ENCODE peak calls at places on chromosomes 7 and 10, in eight cellular contexts. One of them, this sample, is unnamed.

GRCh38 chr10:109405338-109405737 is 518.0 kb downstream of the XPNPEP1 start:
- DNase-seq in AG09309: no peak
- DNase-seq in nephron progenitor cell: no peak
- DNase-seq in CD8-positive, alpha-beta T cell: no peak
- DNase-seq in tibial nerve: no peak
- DNase-seq in endodermal cell: no peak
- DNase-seq in spleen: no peak
- DNase-seq in fibroblast of mammary gland: no peak
- DNase-seq in this sample: no peak

GRCh38 chr7:150973571-150974451 is 4.3 kb downstream of the KCNH2 start:
- DNase-seq in AG09309: no peak
- DNase-seq in nephron progenitor cell: no peak
- DNase-seq in CD8-positive, alpha-beta T cell: peak
- DNase-seq in tibial nerve: no peak
- DNase-seq in endodermal cell: no peak
- DNase-seq in spleen: peak
- DNase-seq in fibroblast of mammary gland: no peak
- DNase-seq in this sample: no peak

GRCh38 chr7:137880432-137880831 is 33.7 kb upstream of the DGKI start:
- DNase-seq in AG09309: peak
- DNase-seq in nephron progenitor cell: no peak
- DNase-seq in CD8-positive, alpha-beta T cell: no peak
- DNase-seq in tibial nerve: no peak
- DNase-seq in endodermal cell: no peak
- DNase-seq in spleen: no peak
- DNase-seq in fibroblast of mammary gland: peak
- DNase-seq in this sample: no peak

GRCh38 chr7:23334482-23335056 is 35.4 kb downstream of the MALSU1 start:
- DNase-seq in AG09309: peak
- DNase-seq in nephron progenitor cell: no peak
- DNase-seq in CD8-positive, alpha-beta T cell: no peak
- DNase-seq in tibial nerve: no peak
- DNase-seq in endodermal cell: no peak
- DNase-seq in spleen: no peak
- DNase-seq in fibroblast of mammary gland: peak
- DNase-seq in this sample: no peak

GRCh38 chr10:86205086-86205760 is 161.4 kb downstream of the GRID1 start:
- DNase-seq in AG09309: no peak
- DNase-seq in nephron progenitor cell: no peak
- DNase-seq in CD8-positive, alpha-beta T cell: no peak
- DNase-seq in tibial nerve: no peak
- DNase-seq in endodermal cell: no peak
- DNase-seq in spleen: no peak
- DNase-seq in fibroblast of mammary gland: no peak
- DNase-seq in this sample: no peak

GRCh38 chr10:95755511-95756004 is 405 bp upstream of the ENTPD1 start:
- DNase-seq in AG09309: no peak
- DNase-seq in nephron progenitor cell: no peak
- DNase-seq in CD8-positive, alpha-beta T cell: no peak
- DNase-seq in tibial nerve: no peak
- DNase-seq in endodermal cell: peak
- DNase-seq in spleen: peak
- DNase-seq in fibroblast of mammary gland: peak
- DNase-seq in this sample: peak

GRCh38 chr7:70384891-70385290 is 747.1 kb upstream of the GALNT17 start:
- DNase-seq in AG09309: peak
- DNase-seq in nephron progenitor cell: no peak
- DNase-seq in CD8-positive, alpha-beta T cell: no peak
- DNase-seq in tibial nerve: no peak
- DNase-seq in endodermal cell: no peak
- DNase-seq in spleen: no peak
- DNase-seq in fibroblast of mammary gland: peak
- DNase-seq in this sample: no peak

GRCh38 chr7:55794527-55794926 is 68.0 kb downstream of the SEPTIN14 start:
- DNase-seq in AG09309: no peak
- DNase-seq in nephron progenitor cell: no peak
- DNase-seq in CD8-positive, alpha-beta T cell: no peak
- DNase-seq in tibial nerve: no peak
- DNase-seq in endodermal cell: no peak
- DNase-seq in spleen: no peak
- DNase-seq in fibroblast of mammary gland: peak
- DNase-seq in this sample: no peak

GRCh38 chr10:77614778-77615625 is 22.6 kb downstream of the KCNMA1 start:
- DNase-seq in AG09309: no peak
- DNase-seq in nephron progenitor cell: no peak
- DNase-seq in CD8-positive, alpha-beta T cell: no peak
- DNase-seq in tibial nerve: no peak
- DNase-seq in endodermal cell: no peak
- DNase-seq in spleen: no peak
- DNase-seq in fibroblast of mammary gland: no peak
- DNase-seq in this sample: no peak

GRCh38 chr7:63925626-63926460 is 72.8 kb upstream of the ZNF722 start:
- DNase-seq in AG09309: peak
- DNase-seq in nephron progenitor cell: no peak
- DNase-seq in CD8-positive, alpha-beta T cell: peak
- DNase-seq in tibial nerve: peak
- DNase-seq in endodermal cell: no peak
- DNase-seq in spleen: peak
- DNase-seq in fibroblast of mammary gland: peak
- DNase-seq in this sample: peak

GRCh38 chr10:126904807-126905686 is at the start of gene DOCK1:
- DNase-seq in AG09309: no peak
- DNase-seq in nephron progenitor cell: peak
- DNase-seq in CD8-positive, alpha-beta T cell: no peak
- DNase-seq in tibial nerve: peak
- DNase-seq in endodermal cell: peak
- DNase-seq in spleen: peak
- DNase-seq in fibroblast of mammary gland: peak
- DNase-seq in this sample: no peak

GRCh38 chr10:28677889-28678686 is 767 bp downstream of the BAMBI start:
- DNase-seq in AG09309: no peak
- DNase-seq in nephron progenitor cell: peak
- DNase-seq in CD8-positive, alpha-beta T cell: peak
- DNase-seq in tibial nerve: no peak
- DNase-seq in endodermal cell: peak
- DNase-seq in spleen: peak
- DNase-seq in fibroblast of mammary gland: no peak
- DNase-seq in this sample: no peak

GRCh38 chr7:123494193-123494796 is 40.1 kb downstream of the IQUB start:
- DNase-seq in AG09309: no peak
- DNase-seq in nephron progenitor cell: peak
- DNase-seq in CD8-positive, alpha-beta T cell: no peak
- DNase-seq in tibial nerve: no peak
- DNase-seq in endodermal cell: no peak
- DNase-seq in spleen: no peak
- DNase-seq in fibroblast of mammary gland: peak
- DNase-seq in this sample: no peak

GRCh38 chr10:15642095-15642494 is 77.6 kb downstream of the ITGA8 start:
- DNase-seq in AG09309: no peak
- DNase-seq in nephron progenitor cell: no peak
- DNase-seq in CD8-positive, alpha-beta T cell: no peak
- DNase-seq in tibial nerve: no peak
- DNase-seq in endodermal cell: no peak
- DNase-seq in spleen: no peak
- DNase-seq in fibroblast of mammary gland: peak
- DNase-seq in this sample: no peak

GRCh38 chr7:8724080-8724718 is 290.8 kb downstream of the NXPH1 start:
- DNase-seq in AG09309: no peak
- DNase-seq in nephron progenitor cell: peak
- DNase-seq in CD8-positive, alpha-beta T cell: no peak
- DNase-seq in tibial nerve: no peak
- DNase-seq in endodermal cell: peak
- DNase-seq in spleen: no peak
- DNase-seq in fibroblast of mammary gland: no peak
- DNase-seq in this sample: no peak

GRCh38 chr10:54653518-54653917 is 147.5 kb downstream of the PCDH15 start:
- DNase-seq in AG09309: no peak
- DNase-seq in nephron progenitor cell: no peak
- DNase-seq in CD8-positive, alpha-beta T cell: no peak
- DNase-seq in tibial nerve: no peak
- DNase-seq in endodermal cell: no peak
- DNase-seq in spleen: no peak
- DNase-seq in fibroblast of mammary gland: no peak
- DNase-seq in this sample: no peak

DNA sequence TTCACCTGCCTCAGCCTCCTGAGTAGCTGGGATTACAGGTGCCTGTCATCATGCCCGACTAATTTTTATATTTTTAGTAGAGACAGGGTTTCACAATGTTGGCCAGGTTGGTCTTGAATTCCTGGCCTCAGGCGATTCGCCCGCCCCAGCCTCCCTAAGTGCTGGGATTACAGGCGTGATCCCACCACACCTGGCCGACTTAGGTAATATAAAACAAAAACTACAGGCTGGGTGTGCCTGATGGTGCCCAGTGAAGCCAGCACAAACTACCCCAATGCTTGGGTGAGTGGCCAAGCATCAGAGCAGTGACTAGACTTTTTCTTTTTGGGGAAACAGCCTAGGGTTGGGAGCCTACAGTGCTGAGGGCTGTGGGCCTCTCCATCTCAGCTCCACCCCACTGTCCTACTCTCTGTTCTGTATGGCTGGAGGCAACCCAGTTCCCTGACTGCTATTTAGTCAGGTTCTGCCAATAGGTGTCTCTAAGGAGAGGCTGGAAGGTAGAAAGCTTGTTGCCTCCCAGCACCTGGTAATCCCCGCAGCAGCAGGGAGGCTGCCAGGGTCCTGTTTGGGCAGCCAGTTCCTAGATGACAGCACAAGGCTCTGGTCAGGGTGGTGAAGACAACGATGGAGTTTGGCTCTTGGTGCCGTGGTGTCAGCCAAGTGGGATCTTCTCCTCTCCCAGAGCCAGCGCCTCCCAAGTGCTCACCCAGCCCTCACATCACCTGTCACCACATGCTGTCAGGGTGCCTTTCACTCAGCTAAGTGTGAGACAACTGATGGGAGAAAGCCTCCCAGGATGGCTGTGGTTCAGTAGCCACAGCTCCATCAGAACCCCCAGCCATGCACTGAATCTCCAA is 10.4 kb upstream of the NACAD start:
- DNase-seq in AG09309: no peak
- DNase-seq in nephron progenitor cell: no peak
- DNase-seq in CD8-positive, alpha-beta T cell: no peak
- DNase-seq in tibial nerve: no peak
- DNase-seq in endodermal cell: peak
- DNase-seq in spleen: no peak
- DNase-seq in fibroblast of mammary gland: no peak
- DNase-seq in this sample: no peak
- TF ChIP-seq CTCF in AG09309: no peak
- TF ChIP-seq CTCF in nephron progenitor cell: no peak
- TF ChIP-seq CTCF in CD8-positive, alpha-beta T cell: no peak
- TF ChIP-seq CTCF in tibial nerve: no peak
- TF ChIP-seq CTCF in endodermal cell: no peak
- TF ChIP-seq CTCF in spleen: no peak
- TF ChIP-seq CTCF in fibroblast of mammary gland: no peak
- TF ChIP-seq CTCF in this sample: no peak

DNA sequence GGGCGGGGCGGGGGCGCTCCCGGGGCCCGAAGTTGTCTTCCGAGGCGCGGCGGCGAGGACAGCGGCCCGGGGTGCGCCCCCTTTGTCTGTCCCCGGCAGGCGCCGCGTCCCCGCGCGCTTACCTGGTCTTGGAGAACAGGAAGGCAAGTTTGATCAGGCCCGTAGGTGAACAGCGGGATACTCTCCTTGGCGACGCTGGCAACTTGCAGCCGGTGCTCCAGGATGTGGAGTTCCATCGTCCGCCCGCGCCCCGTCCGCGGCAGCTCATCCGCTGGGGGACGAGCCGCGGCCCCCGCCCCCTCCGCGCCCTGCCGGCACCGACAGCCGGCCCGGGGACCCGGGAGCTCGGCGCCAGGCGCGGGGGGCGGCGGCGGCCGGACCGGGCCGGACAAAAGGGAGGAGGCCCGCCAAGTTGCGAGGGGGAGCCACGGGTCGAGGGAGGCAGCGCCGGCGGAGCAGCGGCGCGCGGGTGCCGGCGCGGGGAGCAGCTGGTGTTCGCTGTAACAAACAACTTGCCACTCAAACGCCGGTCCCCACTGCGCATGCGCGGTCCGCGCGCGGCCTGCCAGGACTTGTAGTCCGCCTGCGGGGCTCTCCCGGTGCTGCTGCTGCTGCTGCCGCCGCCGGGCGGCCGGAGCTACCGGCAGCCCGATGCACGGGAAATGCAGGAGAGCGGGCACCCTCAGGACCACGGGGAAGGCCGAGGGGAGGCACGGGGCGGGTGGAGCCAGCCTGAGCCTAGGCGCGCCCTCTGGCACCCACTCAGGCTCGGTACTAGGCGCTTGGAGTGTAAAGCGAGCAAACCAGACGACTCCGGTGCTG is 35.6 kb upstream of the SPDYE3 start:
- DNase-seq in AG09309: peak
- DNase-seq in nephron progenitor cell: peak
- DNase-seq in CD8-positive, alpha-beta T cell: peak
- DNase-seq in tibial nerve: peak
- DNase-seq in endodermal cell: peak
- DNase-seq in spleen: peak
- DNase-seq in fibroblast of mammary gland: peak
- DNase-seq in this sample: peak
- TF ChIP-seq CTCF in AG09309: peak
- TF ChIP-seq CTCF in nephron progenitor cell: no peak
- TF ChIP-seq CTCF in CD8-positive, alpha-beta T cell: peak
- TF ChIP-seq CTCF in tibial nerve: peak
- TF ChIP-seq CTCF in endodermal cell: peak
- TF ChIP-seq CTCF in spleen: peak
- TF ChIP-seq CTCF in fibroblast of mammary gland: no peak
- TF ChIP-seq CTCF in this sample: peak

GRCh38 chr10:132942101-132942739 is at the start of gene CFAP46:
- DNase-seq in AG09309: no peak
- DNase-seq in nephron progenitor cell: peak
- DNase-seq in CD8-positive, alpha-beta T cell: no peak
- DNase-seq in tibial nerve: no peak
- DNase-seq in endodermal cell: peak
- DNase-seq in spleen: peak
- DNase-seq in fibroblast of mammary gland: peak
- DNase-seq in this sample: no peak
- TF ChIP-seq CTCF in AG09309: no peak
- TF ChIP-seq CTCF in nephron progenitor cell: no peak
- TF ChIP-seq CTCF in CD8-positive, alpha-beta T cell: no peak
- TF ChIP-seq CTCF in tibial nerve: no peak
- TF ChIP-seq CTCF in endodermal cell: peak
- TF ChIP-seq CTCF in spleen: no peak
- TF ChIP-seq CTCF in fibroblast of mammary gland: no peak
- TF ChIP-seq CTCF in this sample: no peak

DNA sequence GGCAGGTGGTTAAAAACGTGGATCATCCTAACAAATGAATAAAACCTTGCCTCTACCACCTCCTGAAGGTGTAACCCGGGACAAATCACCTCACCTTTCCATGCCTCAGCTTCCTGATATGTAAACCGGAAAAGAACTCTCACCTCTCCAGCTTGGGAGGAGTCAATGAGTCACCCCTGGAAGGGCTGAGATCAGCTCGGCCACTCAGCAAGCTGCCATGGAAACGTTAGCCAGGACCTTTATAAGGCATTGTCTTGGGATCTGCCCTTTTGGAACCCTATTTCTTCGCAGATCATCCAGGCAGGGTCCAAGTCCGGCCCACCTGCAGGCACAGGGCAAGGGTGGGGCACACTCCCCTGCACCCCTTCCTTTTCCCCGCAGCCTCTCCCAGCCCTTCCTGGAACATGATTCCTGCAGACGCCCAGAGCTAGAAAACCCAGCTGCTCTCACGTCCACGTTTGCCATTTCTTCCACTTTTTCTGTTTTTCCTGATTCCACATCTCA is 81.6 kb upstream of the PFKP start:
- DNase-seq in AG09309: no peak
- DNase-seq in nephron progenitor cell: no peak
- DNase-seq in CD8-positive, alpha-beta T cell: no peak
- DNase-seq in tibial nerve: no peak
- DNase-seq in endodermal cell: peak
- DNase-seq in spleen: no peak
- DNase-seq in fibroblast of mammary gland: peak
- DNase-seq in this sample: no peak
- TF ChIP-seq CTCF in AG09309: no peak
- TF ChIP-seq CTCF in nephron progenitor cell: no peak
- TF ChIP-seq CTCF in CD8-positive, alpha-beta T cell: no peak
- TF ChIP-seq CTCF in tibial nerve: no peak
- TF ChIP-seq CTCF in endodermal cell: no peak
- TF ChIP-seq CTCF in spleen: no peak
- TF ChIP-seq CTCF in fibroblast of mammary gland: no peak
- TF ChIP-seq CTCF in this sample: no peak

This sample was measured in ascending aorta.